ENCODE peak calls at places on chromosomes 6 and 20, in six cellular contexts. B, X, U, N, W and L are unnamed samples.

GRCh38 chr6:36340671-36341454 is 4.2 kb upstream of the BNIP5 start:
- DNase-seq in W (peak), X (peak), B (peak), N (no peak), U (peak), L (peak)

GRCh38 chr6:4466260-4466659 is 309.9 kb upstream of the CDYL start:
- DNase-seq in U (peak), X (no peak), N (no peak), B (no peak), W (no peak), L (no peak)

GRCh38 chr6:169838291-169839028 is 87.0 kb downstream of the ERMARD start:
- DNase-seq in X (no peak), U (no peak), W (no peak), N (no peak), B (no peak), L (no peak)

GRCh38 chr6:43263314-43264178 is 20.3 kb downstream of the TTBK1 start:
- DNase-seq in N (peak), W (peak), X (peak), B (peak), U (peak), L (peak)

GRCh38 chr6:168058691-168059551 is 20.1 kb downstream of the FRMD1 start:
- DNase-seq in X (no peak), B (no peak), U (no peak), N (no peak), W (no peak), L (no peak)

GRCh38 chr20:60810561-60810960 is 441.5 kb upstream of the CDH4 start:
- DNase-seq in X (no peak), W (no peak), B (no peak), N (no peak), U (no peak), L (no peak)

GRCh38 chr6:167932468-167933276 is 64.8 kb upstream of the KIF25 start:
- DNase-seq in N (no peak), X (peak), W (no peak), B (no peak), U (peak), L (no peak)

GRCh38 chr6:5766260-5766659 is 240.5 kb downstream of the NRN1 start:
- DNase-seq in W (no peak), B (no peak), X (peak), U (no peak), N (no peak), L (no peak)

GRCh38 chr6:34346175-34347119 is 46.0 kb downstream of the NUDT3 start:
- DNase-seq in W (no peak), N (no peak), X (no peak), B (peak), U (no peak), L (no peak)

GRCh38 chr6:43368517-43369160 is 808 bp downstream of the ZNF318 start:
- DNase-seq in N (no peak), X (peak), B (no peak), U (peak), W (peak), L (peak)

GRCh38 chr6:169165031-169165430 is 88.6 kb downstream of the THBS2 start:
- DNase-seq in X (no peak), B (no peak), U (no peak), W (no peak), N (no peak), L (no peak)

GRCh38 chr20:15494841-15495240 is 1078.4 kb downstream of the KIF16B start:
- DNase-seq in B (no peak), U (no peak), N (no peak), W (no peak), X (no peak), L (no peak)

GRCh38 chr20:9211016-9211760 is 142.3 kb downstream of the PLCB4 start:
- DNase-seq in U (no peak), N (no peak), X (no peak), W (no peak), B (no peak), L (no peak)

GRCh38 chr6:71289039-71289801 is 609 bp downstream of the OGFRL1 start:
- DNase-seq in N (no peak), W (no peak), B (peak), X (peak), U (peak), L (peak)

GRCh38 chr20:25541676-25542075 is 43.7 kb downstream of the NINL start:
- DNase-seq in W (no peak), B (no peak), N (no peak), U (no peak), X (peak), L (no peak)

GRCh38 chr6:73240730-73241129 is 15.4 kb upstream of the KHDC1L start:
- DNase-seq in B (no peak), W (no peak), X (no peak), U (no peak), N (no peak), L (no peak)

GRCh38 chr20:37396520-37397075 is 50.7 kb downstream of the SRC start:
- DNase-seq in N (no peak), U (no peak), X (no peak), W (no peak), B (no peak), L (peak)

GRCh38 chr6:128463942-128464341 is 56.5 kb downstream of the PTPRK start:
- DNase-seq in W (no peak), U (peak), B (no peak), X (peak), N (no peak), L (no peak)

GRCh38 chr6:34243901-34244884 is 4.6 kb downstream of the SMIM29 start:
- DNase-seq in X (peak), W (peak), U (peak), N (peak), B (peak), L (no peak)

GRCh38 chr6:113495521-113495920 is 361.6 kb upstream of the MARCKS start:
- DNase-seq in U (peak), N (peak), B (no peak), W (peak), X (peak), L (no peak)

GRCh38 chr20:62677678-62678077 is 31.0 kb upstream of the NTSR1 start:
- DNase-seq in W (no peak), N (no peak), B (no peak), X (no peak), U (no peak), L (no peak)

GRCh38 chr20:50572922-50573777 is 63.0 kb downstream of the PTPN1 start:
- DNase-seq in N (peak), B (no peak), X (peak), U (no peak), W (peak), L (no peak)

GRCh38 chr6:11381801-11382513 is 149.5 kb upstream of the NEDD9 start:
- DNase-seq in U (no peak), X (no peak), W (no peak), N (no peak), B (peak), L (no peak)

GRCh38 chr6:72246926-72247325 is 360.6 kb downstream of the RIMS1 start:
- DNase-seq in X (no peak), W (no peak), U (no peak), N (no peak), B (no peak), L (no peak)

GRCh38 chr20:32536861-32537656 is 48.1 kb downstream of the NOL4L start:
- DNase-seq in U (no peak), W (no peak), N (no peak), X (no peak), B (peak), L (no peak)

GRCh38 chr20:24158271-24158670 is 169.7 kb upstream of the GGTLC1 start:
- DNase-seq in U (no peak), N (no peak), B (no peak), W (no peak), X (no peak), L (no peak)

GRCh38 chr6:105646391-105646867 is 243.5 kb upstream of the PREP start:
- DNase-seq in N (no peak), U (peak), W (no peak), X (peak), B (no peak), L (no peak)

GRCh38 chr6:138588805-138589434 is 89.6 kb upstream of the NHSL1 start:
- DNase-seq in N (peak), X (peak), W (peak), B (peak), U (peak), L (peak)

GRCh38 chr6:161242113-161242512 is 31.7 kb downstream of the AGPAT4 start:
- DNase-seq in U (no peak), X (no peak), B (no peak), W (no peak), N (no peak), L (no peak)

GRCh38 chr6:110390404-110390803 is 25.0 kb downstream of the DDO start:
- DNase-seq in W (no peak), X (no peak), N (no peak), U (no peak), B (no peak), L (no peak)
- TF ChIP-seq CTCF in W (no peak), X (no peak), N (no peak), U (no peak), B (no peak), L (no peak)

GRCh38 chr6:33069021-33069738 is 4.3 kb downstream of the HLA-DPA1 start:
- DNase-seq in N (no peak), U (no peak), B (no peak), W (no peak), X (no peak), L (no peak)
- TF ChIP-seq CTCF in N (no peak), U (no peak), B (no peak), W (no peak), X (no peak), L (no peak)

GRCh38 chr6:28768187-28768913 is 155.4 kb downstream of the TRIM27 start:
- DNase-seq in X (no peak), N (no peak), B (no peak), W (no peak), U (no peak), L (no peak)

GRCh38 chr6:28767691-28768090 is 156.1 kb downstream of the TRIM27 start:
- DNase-seq in X (no peak), B (no peak), U (no peak), W (no peak), N (no peak), L (no peak)

GRCh38 chr6:28771401-28772267 is 152.2 kb downstream of the TRIM27 start:
- DNase-seq in W (no peak), N (no peak), X (no peak), B (no peak), U (peak), L (no peak)

GRCh38 chr6:28770732-28771131 is 153.1 kb downstream of the TRIM27 start:
- DNase-seq in W (no peak), B (no peak), U (no peak), X (no peak), N (no peak), L (no peak)

GRCh38 chr6:28769626-28770402 is 154.0 kb downstream of the TRIM27 start:
- DNase-seq in U (peak), W (peak), X (peak), B (no peak), N (no peak), L (no peak)
- TF ChIP-seq CTCF in U (peak), W (peak), X (peak), B (no peak), N (peak), L (no peak)

GRCh38 chr6:14149053-14149746 is 31.6 kb downstream of the CD83 start:
- DNase-seq in B (no peak), N (no peak), W (no peak), U (no peak), X (no peak), L (no peak)
- TF ChIP-seq CTCF in B (no peak), N (no peak), W (no peak), U (no peak), X (no peak), L (no peak)

DNA sequence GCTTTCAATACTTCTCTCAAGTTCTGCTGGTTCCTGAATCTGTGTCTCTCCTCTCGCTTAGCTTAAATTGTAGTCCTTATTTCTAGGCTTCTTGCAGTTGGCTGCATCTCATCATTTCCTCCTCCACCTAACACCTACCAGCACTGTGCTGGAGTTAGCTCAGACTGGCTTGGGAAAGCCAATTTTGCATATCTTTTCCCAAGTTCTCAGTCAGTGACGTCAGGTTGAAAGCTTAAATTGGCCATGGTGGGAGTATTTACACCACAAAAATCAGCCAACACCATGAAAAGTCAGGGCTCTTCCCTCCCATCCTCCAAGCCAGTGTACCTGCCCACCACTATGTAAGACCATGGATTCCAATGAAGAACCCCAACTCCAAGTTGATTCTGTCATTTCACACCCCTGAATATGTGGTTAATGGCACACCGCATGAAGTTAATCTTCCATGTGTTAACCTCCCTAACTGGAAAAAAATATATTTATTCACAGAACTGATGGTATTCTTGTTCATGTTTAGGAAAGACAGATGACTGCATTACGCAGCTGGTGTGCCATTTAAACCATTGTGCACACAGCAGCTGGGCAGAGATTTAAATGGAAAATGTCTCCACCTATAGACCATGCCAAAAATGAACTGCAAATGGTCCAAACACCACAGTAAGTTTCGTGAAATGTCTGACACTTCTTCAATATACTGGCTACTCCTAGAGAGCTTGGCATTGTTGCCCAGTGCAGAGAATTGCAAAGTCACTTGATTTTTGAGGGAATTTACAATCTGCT is 274.1 kb upstream of the MAP3K7 start:
- DNase-seq in U (peak), X (no peak), N (no peak), W (no peak), B (no peak), L (no peak)
- TF ChIP-seq CTCF in U (peak), X (peak), N (peak), W (peak), B (no peak), L (peak)

GRCh38 chr20:2132461-2132901 is 30.9 kb downstream of the STK35 start:
- DNase-seq in N (no peak), U (peak), W (no peak), B (no peak), X (no peak), L (no peak)
- TF ChIP-seq CTCF in N (no peak), U (no peak), W (no peak), B (no peak), X (no peak), L (no peak)

GRCh38 chr6:134619077-134619476 is 301.2 kb upstream of the SGK1 start:
- DNase-seq in W (no peak), B (peak), N (no peak), U (no peak), X (no peak), L (no peak)

GRCh38 chr6:134622382-134623173 is 304.7 kb upstream of the SGK1 start:
- DNase-seq in B (no peak), N (no peak), U (peak), W (no peak), X (no peak), L (no peak)

GRCh38 chr6:134621858-134622257 is 303.9 kb upstream of the SGK1 start:
- DNase-seq in W (peak), N (no peak), B (no peak), X (peak), U (peak), L (no peak)

GRCh38 chr6:134623391-134623790 is 305.5 kb upstream of the SGK1 start:
- DNase-seq in B (no peak), N (no peak), U (no peak), X (no peak), W (no peak), L (no peak)

GRCh38 chr6:134619789-134620188 is 301.9 kb upstream of the SGK1 start:
- DNase-seq in U (peak), W (peak), B (no peak), X (peak), N (peak), L (no peak)
- TF ChIP-seq CTCF in U (no peak), W (no peak), B (no peak), X (no peak), N (no peak), L (no peak)

DNA sequence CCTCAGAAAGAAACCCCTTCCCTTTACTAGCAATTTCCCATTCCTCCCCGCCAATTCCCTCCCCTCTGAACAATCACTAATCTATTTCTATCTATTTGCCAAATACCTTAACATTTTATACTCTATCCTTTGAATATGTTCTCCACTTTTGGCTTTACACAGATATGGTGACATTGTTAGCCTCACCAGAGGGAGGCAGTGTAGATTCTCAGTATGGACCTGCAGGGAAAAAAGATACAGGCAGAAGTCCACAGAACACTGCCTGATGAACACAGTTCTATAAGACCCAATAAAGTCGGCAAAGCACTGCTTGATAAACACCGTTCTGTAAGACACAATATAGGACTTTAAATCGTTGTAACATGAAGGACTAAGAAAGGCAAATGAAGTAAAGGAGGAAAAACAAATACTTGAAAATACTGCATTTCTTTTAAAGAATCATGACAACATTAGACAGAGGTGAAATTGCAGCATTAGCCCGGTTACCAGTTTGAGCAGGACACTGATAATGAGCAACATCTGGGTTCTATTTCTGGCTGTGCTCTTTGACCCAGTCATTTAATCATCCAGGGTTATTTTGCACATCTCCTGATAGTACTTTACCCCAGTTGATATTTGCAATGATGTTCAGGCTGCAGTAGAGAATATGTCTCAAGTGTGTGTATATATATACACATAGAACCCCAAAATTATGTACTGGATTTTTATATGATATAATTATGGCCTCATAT is 296.8 kb downstream of the UTRN start:
- DNase-seq in B (peak), U (peak), X (no peak), N (no peak), W (peak), L (no peak)
- TF ChIP-seq CTCF in B (peak), U (peak), X (peak), N (peak), W (peak), L (peak)